ENCODE peak calls at places on chromosomes 5 and 9, in five cellular contexts. One of them, this sample, is unnamed.

GRCh38 chr9:112072721-112073553 is 102.2 kb downstream of the SUSD1 start:
- DNase-seq in stimulated activated CD4-positive, alpha-beta T cell treated with anti-CD3 and anti-CD28 coated beads, Interleukin-2, amount 100 ng/mL, for 48 hours: no peak
- DNase-seq in GM04503: peak; percentile 91
- DNase-seq in EH: peak; percentile 94
- DNase-seq in germinal center: no peak
- DNase-seq in this sample: peak; percentile 92

GRCh38 chr5:16178745-16179372 is 732 bp downstream of the MARCHF11 start:
- DNase-seq in stimulated activated CD4-positive, alpha-beta T cell treated with anti-CD3 and anti-CD28 coated beads, Interleukin-2, amount 100 ng/mL, for 48 hours: peak; percentile 17
- DNase-seq in GM04503: no peak
- DNase-seq in EH: peak; percentile 58
- DNase-seq in germinal center: peak; percentile 7
- DNase-seq in this sample: peak; percentile 73

GRCh38 chr5:60649288-60649917 is 50.6 kb downstream of the DEPDC1B start:
- DNase-seq in EH: peak; percentile 58
- DNase-seq in GM04503: no peak
- DNase-seq in germinal center: peak; percentile 33
- DNase-seq in stimulated activated CD4-positive, alpha-beta T cell treated with anti-CD3 and anti-CD28 coated beads, Interleukin-2, amount 100 ng/mL, for 48 hours: no peak
- DNase-seq in this sample: peak; percentile 66

GRCh38 chr5:58911270-58911669 is 328.4 kb downstream of the RAB3C start:
- DNase-seq in EH: no peak
- DNase-seq in germinal center: no peak
- DNase-seq in stimulated activated CD4-positive, alpha-beta T cell treated with anti-CD3 and anti-CD28 coated beads, Interleukin-2, amount 100 ng/mL, for 48 hours: no peak
- DNase-seq in GM04503: no peak
- DNase-seq in this sample: no peak

GRCh38 chr5:114367029-114367428 is 5.2 kb downstream of the KCNN2 start:
- DNase-seq in germinal center: no peak
- DNase-seq in GM04503: no peak
- DNase-seq in EH: peak; percentile 61
- DNase-seq in stimulated activated CD4-positive, alpha-beta T cell treated with anti-CD3 and anti-CD28 coated beads, Interleukin-2, amount 100 ng/mL, for 48 hours: no peak
- DNase-seq in this sample: peak; percentile 20

GRCh38 chr5:1164696-1165630 is 36.4 kb upstream of the SLC6A19 start:
- DNase-seq in stimulated activated CD4-positive, alpha-beta T cell treated with anti-CD3 and anti-CD28 coated beads, Interleukin-2, amount 100 ng/mL, for 48 hours: no peak
- DNase-seq in germinal center: no peak
- DNase-seq in GM04503: no peak
- DNase-seq in EH: no peak
- DNase-seq in this sample: no peak

GRCh38 chr5:166845044-166845443 is 1446.4 kb upstream of the WWC1 start:
- DNase-seq in GM04503: no peak
- DNase-seq in stimulated activated CD4-positive, alpha-beta T cell treated with anti-CD3 and anti-CD28 coated beads, Interleukin-2, amount 100 ng/mL, for 48 hours: no peak
- DNase-seq in germinal center: no peak
- DNase-seq in EH: peak; percentile 0
- DNase-seq in this sample: peak; percentile 17

GRCh38 chr9:97543568-97543967 is 42.1 kb downstream of the TMOD1 start:
- DNase-seq in GM04503: no peak
- DNase-seq in germinal center: no peak
- DNase-seq in stimulated activated CD4-positive, alpha-beta T cell treated with anti-CD3 and anti-CD28 coated beads, Interleukin-2, amount 100 ng/mL, for 48 hours: no peak
- DNase-seq in EH: no peak
- DNase-seq in this sample: peak; percentile 8

GRCh38 chr5:62139741-62140140 is 166.3 kb upstream of the KIF2A start:
- DNase-seq in stimulated activated CD4-positive, alpha-beta T cell treated with anti-CD3 and anti-CD28 coated beads, Interleukin-2, amount 100 ng/mL, for 48 hours: no peak
- DNase-seq in EH: no peak
- DNase-seq in GM04503: no peak
- DNase-seq in germinal center: no peak
- DNase-seq in this sample: no peak

GRCh38 chr5:31161772-31162171 is 31.7 kb upstream of the CDH6 start:
- DNase-seq in EH: peak; percentile 35
- DNase-seq in GM04503: no peak
- DNase-seq in germinal center: no peak
- DNase-seq in stimulated activated CD4-positive, alpha-beta T cell treated with anti-CD3 and anti-CD28 coated beads, Interleukin-2, amount 100 ng/mL, for 48 hours: no peak
- DNase-seq in this sample: peak; percentile 0

GRCh38 chr9:138043411-138044345 is 166.1 kb downstream of the CACNA1B start:
- DNase-seq in stimulated activated CD4-positive, alpha-beta T cell treated with anti-CD3 and anti-CD28 coated beads, Interleukin-2, amount 100 ng/mL, for 48 hours: no peak
- DNase-seq in germinal center: no peak
- DNase-seq in GM04503: no peak
- DNase-seq in EH: no peak
- DNase-seq in this sample: no peak

GRCh38 chr9:88889386-88889785 is 101.9 kb upstream of the S1PR3 start:
- DNase-seq in germinal center: no peak
- DNase-seq in GM04503: no peak
- DNase-seq in stimulated activated CD4-positive, alpha-beta T cell treated with anti-CD3 and anti-CD28 coated beads, Interleukin-2, amount 100 ng/mL, for 48 hours: no peak
- DNase-seq in EH: peak; percentile 52
- DNase-seq in this sample: peak; percentile 64

GRCh38 chr5:124474821-124475220 is 271.6 kb downstream of the ZNF608 start:
- DNase-seq in GM04503: no peak
- DNase-seq in stimulated activated CD4-positive, alpha-beta T cell treated with anti-CD3 and anti-CD28 coated beads, Interleukin-2, amount 100 ng/mL, for 48 hours: no peak
- DNase-seq in germinal center: no peak
- DNase-seq in EH: no peak
- DNase-seq in this sample: peak; percentile 8

GRCh38 chr5:143828710-143829109 is 16.7 kb downstream of the HMHB1 start:
- DNase-seq in germinal center: no peak
- DNase-seq in GM04503: no peak
- DNase-seq in EH: no peak
- DNase-seq in stimulated activated CD4-positive, alpha-beta T cell treated with anti-CD3 and anti-CD28 coated beads, Interleukin-2, amount 100 ng/mL, for 48 hours: no peak
- DNase-seq in this sample: no peak

GRCh38 chr9:121704281-121704680 is 52.8 kb downstream of the DAB2IP start:
- DNase-seq in germinal center: no peak
- DNase-seq in EH: no peak
- DNase-seq in GM04503: no peak
- DNase-seq in stimulated activated CD4-positive, alpha-beta T cell treated with anti-CD3 and anti-CD28 coated beads, Interleukin-2, amount 100 ng/mL, for 48 hours: no peak
- DNase-seq in this sample: no peak

GRCh38 chr5:134138416-134139376 is 24.2 kb downstream of the TCF7 start:
- DNase-seq in EH: peak; percentile 80
- DNase-seq in stimulated activated CD4-positive, alpha-beta T cell treated with anti-CD3 and anti-CD28 coated beads, Interleukin-2, amount 100 ng/mL, for 48 hours: peak; percentile 64
- DNase-seq in germinal center: no peak
- DNase-seq in GM04503: peak; percentile 29
- DNase-seq in this sample: peak; percentile 93

GRCh38 chr9:98665511-98665910 is 43.2 kb downstream of the GABBR2 start:
- DNase-seq in germinal center: no peak
- DNase-seq in stimulated activated CD4-positive, alpha-beta T cell treated with anti-CD3 and anti-CD28 coated beads, Interleukin-2, amount 100 ng/mL, for 48 hours: no peak
- DNase-seq in GM04503: no peak
- DNase-seq in EH: no peak
- DNase-seq in this sample: no peak